ENCODE peak calls at places on chromosomes 13 and 19, in seven cellular contexts. One of them, this sample, is unnamed.

GRCh38 chr13:41500501-41500900 is 43.2 kb downstream of the RGCC start:
- DNase-seq in upper lobe of right lung: no peak
- DNase-seq in GM13976: no peak
- DNase-seq in stomach: no peak
- DNase-seq in mammary epithelial cell: peak; percentile 64
- DNase-seq in fibroblast of lung: no peak
- DNase-seq in HFFc6: no peak
- DNase-seq in this sample: peak; percentile 45

GRCh38 chr13:46926856-46927625 is 30.2 kb upstream of the HTR2A start:
- DNase-seq in fibroblast of lung: peak; percentile 47
- DNase-seq in upper lobe of right lung: no peak
- DNase-seq in stomach: no peak
- DNase-seq in HFFc6: peak; percentile 4
- DNase-seq in GM13976: no peak
- DNase-seq in mammary epithelial cell: no peak
- DNase-seq in this sample: no peak

GRCh38 chr19:8577247-8577646 is at the start of gene MYO1F:
- DNase-seq in fibroblast of lung: no peak
- DNase-seq in upper lobe of right lung: peak; percentile 83
- DNase-seq in GM13976: peak; percentile 78
- DNase-seq in HFFc6: no peak
- DNase-seq in mammary epithelial cell: no peak
- DNase-seq in stomach: peak; percentile 41
- DNase-seq in this sample: no peak

GRCh38 chr13:113187263-113187669 is 21.2 kb downstream of the PCID2 start:
- DNase-seq in fibroblast of lung: peak; percentile 99
- DNase-seq in GM13976: no peak
- DNase-seq in stomach: peak; percentile 72
- DNase-seq in HFFc6: peak; percentile 100
- DNase-seq in upper lobe of right lung: no peak
- DNase-seq in mammary epithelial cell: peak; percentile 97
- DNase-seq in this sample: peak; percentile 98

GRCh38 chr19:55199620-55200204 is 9.6 kb downstream of the PTPRH start:
- DNase-seq in fibroblast of lung: no peak
- DNase-seq in HFFc6: no peak
- DNase-seq in mammary epithelial cell: no peak
- DNase-seq in upper lobe of right lung: no peak
- DNase-seq in stomach: no peak
- DNase-seq in GM13976: no peak
- DNase-seq in this sample: no peak

GRCh38 chr13:40764587-40765403 is 6.2 kb downstream of the MRPS31 start:
- DNase-seq in upper lobe of right lung: no peak
- DNase-seq in GM13976: no peak
- DNase-seq in mammary epithelial cell: peak; percentile 40
- DNase-seq in fibroblast of lung: no peak
- DNase-seq in stomach: peak; percentile 49
- DNase-seq in HFFc6: no peak
- DNase-seq in this sample: no peak

GRCh38 chr19:45340232-45340898 is at the start of gene KLC3:
- DNase-seq in stomach: peak; percentile 75
- DNase-seq in GM13976: peak; percentile 74
- DNase-seq in upper lobe of right lung: peak; percentile 78
- DNase-seq in mammary epithelial cell: peak; percentile 53
- DNase-seq in HFFc6: no peak
- DNase-seq in fibroblast of lung: no peak
- DNase-seq in this sample: peak; percentile 47

GRCh38 chr13:47890146-47890814 is 110.8 kb downstream of the SUCLA2 start:
- DNase-seq in upper lobe of right lung: no peak
- DNase-seq in stomach: no peak
- DNase-seq in HFFc6: no peak
- DNase-seq in mammary epithelial cell: no peak
- DNase-seq in GM13976: no peak
- DNase-seq in fibroblast of lung: no peak
- DNase-seq in this sample: peak; percentile 11

GRCh38 chr19:5336195-5336965 is 4.2 kb downstream of the PTPRS start:
- DNase-seq in fibroblast of lung: no peak
- DNase-seq in mammary epithelial cell: no peak
- DNase-seq in upper lobe of right lung: no peak
- DNase-seq in HFFc6: no peak
- DNase-seq in GM13976: no peak
- DNase-seq in stomach: no peak
- DNase-seq in this sample: no peak

GRCh38 chr19:3163230-3163886 is 15.2 kb upstream of the S1PR4 start:
- DNase-seq in HFFc6: peak; percentile 31
- DNase-seq in stomach: peak; percentile 67
- DNase-seq in mammary epithelial cell: peak; percentile 25
- DNase-seq in fibroblast of lung: peak; percentile 57
- DNase-seq in upper lobe of right lung: peak; percentile 84
- DNase-seq in GM13976: peak; percentile 91
- DNase-seq in this sample: peak; percentile 66

GRCh38 chr13:66348745-66349720 is 881.1 kb downstream of the PCDH9 start:
- DNase-seq in GM13976: no peak
- DNase-seq in fibroblast of lung: no peak
- DNase-seq in upper lobe of right lung: no peak
- DNase-seq in stomach: no peak
- DNase-seq in HFFc6: no peak
- DNase-seq in mammary epithelial cell: no peak
- DNase-seq in this sample: no peak

GRCh38 chr19:13701624-13702023 is 62.7 kb upstream of the MRI1 start:
- DNase-seq in upper lobe of right lung: no peak
- DNase-seq in HFFc6: no peak
- DNase-seq in stomach: no peak
- DNase-seq in GM13976: no peak
- DNase-seq in mammary epithelial cell: no peak
- DNase-seq in fibroblast of lung: no peak
- DNase-seq in this sample: no peak

GRCh38 chr19:38663957-38664502 is 16.6 kb downstream of the ACTN4 start:
- DNase-seq in upper lobe of right lung: no peak
- DNase-seq in GM13976: no peak
- DNase-seq in mammary epithelial cell: no peak
- DNase-seq in HFFc6: no peak
- DNase-seq in fibroblast of lung: no peak
- DNase-seq in stomach: no peak
- DNase-seq in this sample: no peak
- TF ChIP-seq CTCF in upper lobe of right lung: no peak
- TF ChIP-seq CTCF in GM13976: no peak
- TF ChIP-seq CTCF in mammary epithelial cell: no peak
- TF ChIP-seq CTCF in HFFc6: no peak
- TF ChIP-seq CTCF in fibroblast of lung: no peak
- TF ChIP-seq CTCF in stomach: no peak
- TF ChIP-seq CTCF in this sample: no peak

GRCh38 chr13:53068841-53069520 is 40.4 kb downstream of the OLFM4 start:
- DNase-seq in upper lobe of right lung: no peak
- DNase-seq in stomach: no peak
- DNase-seq in mammary epithelial cell: no peak
- DNase-seq in fibroblast of lung: no peak
- DNase-seq in HFFc6: no peak
- DNase-seq in GM13976: no peak
- DNase-seq in this sample: no peak
- TF ChIP-seq CTCF in upper lobe of right lung: no peak
- TF ChIP-seq CTCF in stomach: no peak
- TF ChIP-seq CTCF in mammary epithelial cell: no peak
- TF ChIP-seq CTCF in fibroblast of lung: no peak
- TF ChIP-seq CTCF in HFFc6: no peak
- TF ChIP-seq CTCF in GM13976: no peak
- TF ChIP-seq CTCF in this sample: no peak

GRCh38 chr13:74206855-74207254 is 72.7 kb upstream of the KLF12 start:
- DNase-seq in fibroblast of lung: no peak
- DNase-seq in stomach: no peak
- DNase-seq in GM13976: no peak
- DNase-seq in upper lobe of right lung: no peak
- DNase-seq in HFFc6: no peak
- DNase-seq in mammary epithelial cell: no peak
- DNase-seq in this sample: no peak
- TF ChIP-seq CTCF in fibroblast of lung: no peak
- TF ChIP-seq CTCF in stomach: no peak
- TF ChIP-seq CTCF in GM13976: no peak
- TF ChIP-seq CTCF in upper lobe of right lung: no peak
- TF ChIP-seq CTCF in HFFc6: no peak
- TF ChIP-seq CTCF in mammary epithelial cell: no peak
- TF ChIP-seq CTCF in this sample: no peak

GRCh38 chr19:1364070-1364719 is 19.5 kb upstream of the NDUFS7 start:
- DNase-seq in GM13976: peak; percentile 71
- DNase-seq in stomach: no peak
- DNase-seq in fibroblast of lung: no peak
- DNase-seq in mammary epithelial cell: no peak
- DNase-seq in HFFc6: no peak
- DNase-seq in upper lobe of right lung: no peak
- DNase-seq in this sample: no peak
- TF ChIP-seq CTCF in GM13976: no peak
- TF ChIP-seq CTCF in stomach: no peak
- TF ChIP-seq CTCF in fibroblast of lung: peak; percentile 27
- TF ChIP-seq CTCF in mammary epithelial cell: peak; percentile 27
- TF ChIP-seq CTCF in HFFc6: peak; percentile 63
- TF ChIP-seq CTCF in upper lobe of right lung: peak; percentile 17
- TF ChIP-seq CTCF in this sample: no peak

GRCh38 chr13:90760639-90761038 is 586.8 kb upstream of the MIR17HG start:
- DNase-seq in HFFc6: no peak
- DNase-seq in fibroblast of lung: no peak
- DNase-seq in mammary epithelial cell: peak; percentile 23
- DNase-seq in GM13976: no peak
- DNase-seq in stomach: no peak
- DNase-seq in upper lobe of right lung: no peak
- DNase-seq in this sample: no peak
- TF ChIP-seq CTCF in HFFc6: no peak
- TF ChIP-seq CTCF in fibroblast of lung: no peak
- TF ChIP-seq CTCF in mammary epithelial cell: no peak
- TF ChIP-seq CTCF in GM13976: no peak
- TF ChIP-seq CTCF in stomach: no peak
- TF ChIP-seq CTCF in upper lobe of right lung: no peak
- TF ChIP-seq CTCF in this sample: no peak

GRCh38 chr13:23180711-23181110 is at the start of gene SGCG:
- DNase-seq in upper lobe of right lung: no peak
- DNase-seq in GM13976: no peak
- DNase-seq in fibroblast of lung: peak; percentile 21
- DNase-seq in stomach: no peak
- DNase-seq in HFFc6: no peak
- DNase-seq in mammary epithelial cell: no peak
- DNase-seq in this sample: no peak

DNA sequence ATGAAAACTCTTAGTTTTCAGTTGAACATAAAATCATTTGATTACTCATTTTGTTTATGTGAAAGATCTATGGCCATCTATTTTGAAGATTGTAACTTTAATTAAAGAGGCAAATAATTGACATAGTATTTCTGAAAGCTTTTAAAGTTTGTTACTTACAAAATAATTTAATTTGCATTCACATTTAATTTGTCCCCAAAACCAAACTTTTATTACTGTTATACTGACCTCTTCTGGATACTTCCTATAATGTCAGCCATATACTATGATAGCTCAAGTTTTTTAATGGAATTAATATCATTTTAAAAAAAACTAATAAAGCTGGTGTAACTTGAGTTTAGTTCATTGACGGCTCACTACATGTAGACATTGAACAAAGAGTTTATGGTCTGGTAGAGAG is 4.9 kb upstream of the SGCG start:
- DNase-seq in stomach: no peak
- DNase-seq in HFFc6: no peak
- DNase-seq in upper lobe of right lung: no peak
- DNase-seq in GM13976: no peak
- DNase-seq in mammary epithelial cell: no peak
- DNase-seq in fibroblast of lung: peak; percentile 40
- DNase-seq in this sample: no peak
- TF ChIP-seq CTCF in stomach: no peak
- TF ChIP-seq CTCF in HFFc6: peak; percentile 75
- TF ChIP-seq CTCF in upper lobe of right lung: peak; percentile 34
- TF ChIP-seq CTCF in GM13976: no peak
- TF ChIP-seq CTCF in mammary epithelial cell: peak; percentile 17
- TF ChIP-seq CTCF in fibroblast of lung: peak; percentile 35
- TF ChIP-seq CTCF in this sample: peak; percentile 32

GRCh38 chr13:28001837-28002473 is 13.5 kb upstream of the URAD start:
- DNase-seq in mammary epithelial cell: no peak
- DNase-seq in HFFc6: no peak
- DNase-seq in upper lobe of right lung: no peak
- DNase-seq in GM13976: no peak
- DNase-seq in stomach: no peak
- DNase-seq in fibroblast of lung: no peak
- DNase-seq in this sample: no peak

GRCh38 chr13:28001049-28001448 is 12.6 kb upstream of the URAD start:
- DNase-seq in upper lobe of right lung: peak; percentile 52
- DNase-seq in GM13976: no peak
- DNase-seq in HFFc6: no peak
- DNase-seq in stomach: no peak
- DNase-seq in fibroblast of lung: no peak
- DNase-seq in mammary epithelial cell: no peak
- DNase-seq in this sample: no peak

GRCh38 chr13:27997904-27998522 is 9.5 kb upstream of the URAD start:
- DNase-seq in HFFc6: peak; percentile 13
- DNase-seq in upper lobe of right lung: peak; percentile 40
- DNase-seq in GM13976: no peak
- DNase-seq in mammary epithelial cell: peak; percentile 36
- DNase-seq in fibroblast of lung: peak; percentile 34
- DNase-seq in stomach: peak; percentile 54
- DNase-seq in this sample: peak; percentile 46

GRCh38 chr13:28002886-28003698 is 14.6 kb upstream of the URAD start:
- DNase-seq in fibroblast of lung: no peak
- DNase-seq in mammary epithelial cell: no peak
- DNase-seq in HFFc6: no peak
- DNase-seq in upper lobe of right lung: no peak
- DNase-seq in GM13976: no peak
- DNase-seq in stomach: no peak
- DNase-seq in this sample: peak; percentile 16

GRCh38 chr13:28000567-28000966 is 12.1 kb upstream of the URAD start:
- DNase-seq in fibroblast of lung: no peak
- DNase-seq in upper lobe of right lung: peak; percentile 36
- DNase-seq in HFFc6: no peak
- DNase-seq in mammary epithelial cell: no peak
- DNase-seq in GM13976: no peak
- DNase-seq in stomach: no peak
- DNase-seq in this sample: no peak
- TF ChIP-seq CTCF in fibroblast of lung: no peak
- TF ChIP-seq CTCF in upper lobe of right lung: no peak
- TF ChIP-seq CTCF in HFFc6: no peak
- TF ChIP-seq CTCF in mammary epithelial cell: no peak
- TF ChIP-seq CTCF in GM13976: no peak
- TF ChIP-seq CTCF in stomach: no peak
- TF ChIP-seq CTCF in this sample: no peak